ENCODE peak calls at places on chromosomes 5 and 9, in four cellular contexts. Y, X, A and O are unnamed samples.

GRCh38 chr9:130535818-130536521 is 43.4 kb upstream of the FUBP3 start:
- DNase-seq in A (no peak), Y (no peak), X (no peak), O (no peak)

GRCh38 chr5:90562331-90562730 is 3.7 kb downstream of the ADGRV1 start:
- DNase-seq in X (no peak), Y (no peak), A (no peak), O (no peak)

GRCh38 chr5:147859962-147860640 is 18.4 kb upstream of the SCGB3A2 start:
- DNase-seq in A (no peak), X (no peak), Y (no peak), O (no peak)

GRCh38 chr9:135898634-135899407 is 8.5 kb downstream of the CAMSAP1 start:
- DNase-seq in A (no peak), Y (no peak), X (no peak), O (no peak)

GRCh38 chr5:177500685-177501522 is 3.5 kb upstream of the PDLIM7 start:
- DNase-seq in A (peak), X (peak), Y (peak), O (peak)

GRCh38 chr5:64207978-64208377 is 42.3 kb downstream of the RNF180 start:
- DNase-seq in Y (no peak), X (peak), A (no peak), O (no peak)

GRCh38 chr5:161745392-161745791 is 59.9 kb downstream of the GABRA6 start:
- DNase-seq in Y (no peak), A (no peak), X (no peak), O (no peak)

GRCh38 chr9:134681061-134681661 is 39.6 kb downstream of the COL5A1 start:
- DNase-seq in Y (no peak), A (peak), X (no peak), O (no peak)

GRCh38 chr9:112439825-112440224 is 46.8 kb upstream of the KIAA1958 start:
- DNase-seq in A (no peak), Y (no peak), X (no peak), O (no peak)